ENCODE peak calls at places on chromosomes 13 and 19, in four cellular contexts. S is CD8-positive, alpha-beta T cell; U is transverse colon; E is heart left ventricle. X is an unnamed sample. For H3K4me1, the result is how much of the 10 kb centered on the place peaks cover.

GRCh38 chr19:49591731-49592485 is 926 bp downstream of the PRR12 start:
- DNase-seq in S (peak), U (peak), E (peak), X (peak)

GRCh38 chr19:21117041-21117907 is 24.6 kb upstream of the ZNF431 start:
- DNase-seq in U (no peak), E (no peak), S (no peak), X (no peak)

GRCh38 chr19:7257148-7258041 is 36.8 kb downstream of the INSR start:
- DNase-seq in S (no peak), U (peak), E (no peak), X (peak)

GRCh38 chr13:95620498-95621140 is 23.9 kb downstream of the DZIP1 start:
- DNase-seq in E (no peak), U (no peak), S (no peak), X (no peak)

GRCh38 chr13:38686635-38687245 is at the start of gene FREM2:
- DNase-seq in U (peak), E (no peak), S (no peak), X (peak)

GRCh38 chr19:35513231-35513974 is at the start of gene DMKN:
- DNase-seq in U (no peak), E (no peak), S (no peak), X (no peak)

GRCh38 chr13:37074703-37075102 is 15.2 kb upstream of the SUPT20H start:
- DNase-seq in U (no peak), E (no peak), S (no peak), X (no peak)

GRCh38 chr19:13055213-13056051 is 47.2 kb downstream of the LYL1 start:
- DNase-seq in S (no peak), U (peak), E (peak), X (peak)

GRCh38 chr19:47274071-47274890 is at the start of gene INAFM1:
- DNase-seq in U (peak), E (peak), S (peak), X (peak)

GRCh38 chr13:98475521-98475920 is 101.4 kb downstream of the STK24 start:
- DNase-seq in S (no peak), U (no peak), E (no peak), X (no peak)

GRCh38 chr19:6270076-6270745 is 9.6 kb downstream of the MLLT1 start:
- DNase-seq in S (no peak), E (no peak), U (no peak), X (no peak)

GRCh38 chr13:19061278-19061677 is 120.3 kb downstream of the TUBA3C start:
- DNase-seq in E (no peak), U (no peak), S (no peak), X (no peak)

GRCh38 chr13:26872444-26873173 is 112.0 kb upstream of the GPR12 start:
- DNase-seq in U (peak), S (peak), E (peak), X (no peak)

GRCh38 chr19:38658462-38659306 is 11.2 kb downstream of the ACTN4 start:
- DNase-seq in U (peak), S (no peak), E (no peak), X (no peak)
- H3K4me1 ChIP-seq in U (half or more), S (half or more), E (half or more), X (under half)

DNA sequence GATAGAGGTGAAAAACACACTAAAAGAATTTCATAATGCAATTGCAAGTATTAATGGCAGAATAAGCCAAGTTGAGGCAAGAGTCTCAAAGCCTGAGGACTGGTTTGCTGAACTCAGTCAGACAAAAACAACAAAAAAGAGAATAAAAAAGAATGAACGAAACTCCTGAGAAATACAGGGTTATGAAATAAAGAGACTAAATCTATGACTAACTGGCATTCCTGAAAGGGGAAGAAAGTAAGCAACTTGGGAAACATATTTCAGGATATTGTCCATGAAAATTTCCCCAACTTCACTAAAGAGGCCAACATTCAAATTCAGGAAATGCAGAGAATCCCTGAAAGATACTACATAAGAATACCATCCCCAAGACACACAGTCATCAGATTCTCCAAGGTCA is 47.8 kb downstream of the UBL3 start:
- DNase-seq in S (no peak), U (no peak), E (no peak), X (no peak)
- H3K4me1 ChIP-seq in S (under half), U (under half), E (under half), X (under half)

GRCh38 chr13:32256243-32256642 is 58.9 kb downstream of the ZAR1L start:
- DNase-seq in U (no peak), E (no peak), S (no peak), X (no peak)
- H3K4me1 ChIP-seq in U (under half), E (half or more), S (under half), X (under half)

GRCh38 chr19:18906605-18907519 is 10.9 kb upstream of the CERS1 start:
- DNase-seq in S (no peak), E (no peak), U (no peak), X (no peak)

GRCh38 chr19:18905058-18905456 is 9.1 kb upstream of the CERS1 start:
- DNase-seq in E (no peak), U (no peak), S (no peak), X (no peak)

GRCh38 chr19:18903146-18904056 is 7.4 kb upstream of the CERS1 start:
- DNase-seq in S (no peak), U (no peak), E (no peak), X (no peak)

GRCh38 chr19:18904334-18905057 is 8.5 kb upstream of the CERS1 start:
- DNase-seq in S (no peak), U (no peak), E (no peak), X (peak)

DNA sequence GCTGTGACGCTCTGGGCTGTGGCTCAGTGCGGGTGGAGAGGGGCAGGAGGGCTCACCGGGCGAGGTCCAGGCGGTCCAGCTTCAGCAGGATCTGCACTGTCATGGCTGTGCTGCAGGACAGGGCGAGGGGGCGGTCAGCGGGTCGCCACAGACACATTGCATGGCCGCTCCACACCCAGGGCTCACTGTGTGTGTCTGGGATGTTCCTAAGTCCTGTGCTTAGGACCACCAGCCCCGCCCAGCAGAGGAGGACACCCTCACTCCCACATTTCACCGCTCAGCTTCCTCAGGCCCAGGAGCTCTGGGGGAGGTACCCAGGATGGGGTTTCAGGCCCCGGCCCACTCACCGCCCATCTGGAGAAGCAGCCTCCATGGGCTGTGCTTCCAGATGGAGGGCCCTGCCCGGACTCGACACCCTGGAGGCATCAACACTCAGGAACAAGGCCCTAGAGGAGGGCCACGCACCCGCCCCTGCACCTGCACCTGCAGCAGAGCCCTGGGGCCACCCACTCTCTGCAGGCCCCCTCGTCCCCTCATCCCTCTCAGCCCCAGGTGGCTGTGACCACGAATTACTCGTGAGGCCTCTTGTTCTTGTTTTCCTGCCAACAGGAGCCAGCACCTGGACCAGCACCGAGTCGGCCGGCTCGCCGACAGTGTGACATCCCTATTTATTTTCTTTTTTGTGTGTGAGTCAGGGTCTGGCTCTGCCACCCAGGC is 9.7 kb upstream of the CERS1 start:
- DNase-seq in E (no peak), U (no peak), S (no peak), X (no peak)
- H3K4me1 ChIP-seq in E (under half), U (under half), S (under half), X (under half)

GRCh38 chr19:38021356-38021755 is 114.3 kb downstream of the SIPA1L3 start:
- DNase-seq in S (no peak), E (no peak), U (no peak), X (no peak)
- H3K4me1 ChIP-seq in S (under half), E (under half), U (under half), X (under half)

GRCh38 chr19:53912653-53913052 is 3.6 kb downstream of the CACNG7 start:
- DNase-seq in E (no peak), S (no peak), U (no peak), X (no peak)
- H3K4me1 ChIP-seq in E (under half), S (under half), U (under half), X (under half)

DNA sequence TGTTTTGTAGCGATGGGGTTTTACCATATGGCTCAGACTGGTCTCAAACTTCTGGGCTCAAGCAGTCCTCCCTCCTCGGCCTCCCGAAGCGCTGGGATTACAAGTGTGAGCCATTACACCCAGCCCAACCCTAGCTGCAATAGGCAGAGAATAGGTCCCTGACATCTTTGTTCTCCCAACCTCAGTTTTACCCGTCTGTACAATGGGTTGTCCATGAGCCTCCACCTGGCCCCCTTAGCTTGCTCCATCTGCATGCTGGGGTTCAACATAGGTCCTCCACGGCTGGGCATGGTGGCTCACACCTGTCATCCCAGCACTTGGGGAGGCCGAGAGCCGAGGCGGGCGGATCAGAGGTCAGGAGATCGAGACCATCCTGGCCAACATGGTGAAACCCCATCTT is 14.4 kb downstream of the NFIC start:
- DNase-seq in U (no peak), S (no peak), E (no peak), X (no peak)
- H3K4me1 ChIP-seq in U (half or more), S (under half), E (half or more), X (under half)

X was measured in ovary.